ENCODE peak calls at places on chromosomes 12 and 14, in eight cellular contexts. Z, H, Q, L, B, P, D and M are unnamed samples.

GRCh38 chr14:102629011-102629444 is 36.6 kb downstream of the RCOR1 start:
- DNase-seq in P (no peak), B (no peak), Q (no peak), H (no peak), L (no peak), Z (peak), D (no peak), M (no peak)

GRCh38 chr12:1279050-1279449 is 288.0 kb downstream of the ERC1 start:
- DNase-seq in D (no peak), H (no peak), B (no peak), L (no peak), P (no peak), Z (no peak), Q (no peak), M (no peak)

GRCh38 chr12:117071009-117071408 is 28.2 kb downstream of the TESC start:
- DNase-seq in Q (no peak), L (peak), Z (no peak), D (no peak), P (no peak), H (no peak), B (no peak), M (no peak)

GRCh38 chr14:93628048-93628447 is 160.2 kb downstream of the PRIMA1 start:
- DNase-seq in D (no peak), Q (no peak), B (no peak), H (no peak), P (no peak), L (no peak), Z (no peak), M (no peak)

GRCh38 chr12:52191841-52192791 is at the start of gene KRT80:
- DNase-seq in P (peak), Q (no peak), Z (peak), D (peak), L (peak), B (peak), H (no peak), M (peak)

GRCh38 chr12:96218989-96219678 is 25.0 kb downstream of the ELK3 start:
- DNase-seq in L (no peak), H (no peak), P (no peak), Z (no peak), D (no peak), B (no peak), Q (no peak), M (no peak)

GRCh38 chr12:56220611-56221232 is 1.0 kb downstream of the RNF41 start:
- DNase-seq in B (peak), P (no peak), L (no peak), H (peak), Z (no peak), Q (no peak), D (no peak), M (no peak)

GRCh38 chr12:112907415-112908157 is 824 bp downstream of the OAS1 start:
- DNase-seq in D (no peak), P (no peak), B (no peak), Z (no peak), L (no peak), H (peak), Q (no peak), M (no peak)